ENCODE peak calls at places on chromosomes 1 and 21, in four cellular contexts. L, J, G and S are unnamed samples.

GRCh38 chr21:41059871-41060270 is 108.1 kb upstream of the BACE2 start:
- DNase-seq in L (no peak), J (no peak), G (no peak), S (no peak)

GRCh38 chr1:87450615-87451209 is 122.0 kb downstream of the LMO4 start:
- DNase-seq in L (no peak), J (peak; percentile 15), G (no peak), S (no peak)

GRCh38 chr1:230977781-230978490 is 725 bp downstream of the TTC13 start:
- DNase-seq in L (no peak), J (peak; percentile 15), G (peak; percentile 27), S (no peak)

GRCh38 chr21:14918542-14918941 is 146.3 kb downstream of the NRIP1 start:
- DNase-seq in L (no peak), J (no peak), G (peak; percentile 22), S (no peak)

GRCh38 chr1:58628987-58629598 is 52.0 kb upstream of the TACSTD2 start:
- DNase-seq in L (no peak), J (no peak), G (no peak), S (no peak)

GRCh38 chr1:206419250-206419649 is 51.0 kb upstream of the IKBKE start:
- DNase-seq in L (no peak), J (no peak), G (peak; percentile 36), S (no peak)

GRCh38 chr1:221149676-221150075 is 270.4 kb downstream of the HLX start:
- DNase-seq in L (no peak), J (no peak), G (no peak), S (no peak)

GRCh38 chr1:90763930-90764329 is 46.8 kb upstream of the BARHL2 start:
- DNase-seq in L (no peak), J (no peak), G (no peak), S (no peak)

GRCh38 chr1:224193319-224193966 is 10.4 kb downstream of the DEGS1 start:
- DNase-seq in L (no peak), J (no peak), G (no peak), S (no peak)

GRCh38 chr21:42530167-42530518 is 16.5 kb downstream of the SLC37A1 start:
- DNase-seq in L (no peak), J (no peak), G (no peak), S (no peak)

GRCh38 chr1:77416692-77417450 is 135.1 kb downstream of the AK5 start:
- DNase-seq in L (no peak), J (no peak), G (peak; percentile 58), S (no peak)

GRCh38 chr21:32240708-32241433 is 38.0 kb downstream of the MIS18A start:
- DNase-seq in L (no peak), J (no peak), G (peak; percentile 20), S (no peak)

GRCh38 chr1:37128091-37128490 is 93.8 kb upstream of the GRIK3 start:
- DNase-seq in L (no peak), J (no peak), G (no peak), S (no peak)

GRCh38 chr21:46159390-46159789 is 4.0 kb upstream of the FTCD start:
- DNase-seq in L (no peak), J (no peak), G (no peak), S (no peak)

DNA sequence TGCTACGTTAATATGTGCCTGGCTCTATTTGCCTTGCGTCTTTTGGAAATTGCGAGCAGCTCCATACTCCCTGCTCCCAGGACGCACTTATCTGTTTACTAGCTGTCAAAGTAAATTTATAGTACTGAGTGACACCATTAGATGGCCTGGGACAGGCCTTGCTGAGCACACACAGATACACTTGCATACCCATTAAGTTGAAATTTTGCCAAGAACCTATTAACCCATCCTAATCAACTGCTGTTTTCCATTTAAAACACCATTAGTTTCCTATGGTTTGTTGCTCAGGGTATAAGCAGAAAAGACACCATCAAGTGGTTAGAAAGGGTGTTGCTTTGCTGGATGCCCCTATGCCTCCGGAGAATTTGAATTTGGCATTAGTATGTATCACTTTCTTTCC is 187.3 kb downstream of the SLC44A5 start:
- DNase-seq in L (no peak), J (no peak), G (no peak), S (no peak)
- TF ChIP-seq CTCF in L (peak; percentile 18), J (no peak), G (no peak), S (no peak)

GRCh38 chr1:244893836-244894235 is 29.5 kb upstream of the HNRNPU start:
- DNase-seq in L (no peak), J (no peak), G (no peak), S (no peak)

GRCh38 chr1:244901400-244901799 is 37.1 kb upstream of the HNRNPU start:
- DNase-seq in L (no peak), J (no peak), G (no peak), S (no peak)

GRCh38 chr1:244897476-244898254 is 33.3 kb upstream of the HNRNPU start:
- DNase-seq in L (no peak), J (no peak), G (no peak), S (no peak)

DNA sequence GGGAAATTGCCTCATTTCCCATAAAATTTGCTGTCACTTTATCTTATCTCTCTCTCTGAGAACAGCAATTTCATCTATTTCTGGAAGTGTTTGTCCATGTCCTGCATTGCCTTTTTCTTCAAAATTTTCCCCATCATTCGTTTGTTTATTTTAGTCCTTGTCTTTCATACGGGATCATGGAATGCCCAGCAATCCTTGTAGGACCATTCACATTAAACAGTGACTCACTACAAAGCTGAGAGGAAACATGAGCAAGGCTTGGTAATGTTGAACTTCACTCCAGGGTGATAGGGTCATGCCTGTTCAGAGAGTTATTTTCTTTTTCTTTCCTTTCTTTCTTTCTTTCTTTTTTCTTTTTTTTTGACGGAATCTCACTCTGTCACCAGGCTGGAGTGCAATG is 32.2 kb upstream of the HNRNPU start:
- DNase-seq in L (no peak), J (no peak), G (peak; percentile 50), S (no peak)
- TF ChIP-seq CTCF in L (no peak), J (no peak), G (no peak), S (no peak)

GRCh38 chr21:44797775-44798174 is 3.8 kb downstream of the UBE2G2 start:
- DNase-seq in L (no peak), J (no peak), G (no peak), S (no peak)

GRCh38 chr21:44802396-44803153 is 955 bp upstream of the UBE2G2 start:
- DNase-seq in L (no peak), J (no peak), G (peak; percentile 13), S (no peak)

GRCh38 chr21:44800971-44801467 is 601 bp downstream of the UBE2G2 start:
- DNase-seq in L (no peak), J (no peak), G (peak; percentile 49), S (no peak)

GRCh38 chr21:44801468-44802395 is at the start of gene UBE2G2:
- DNase-seq in L (peak; percentile 26), J (peak; percentile 85), G (peak; percentile 77), S (peak; percentile 92)

GRCh38 chr21:44800103-44800502 is 1.5 kb downstream of the UBE2G2 start:
- DNase-seq in L (no peak), J (no peak), G (peak; percentile 72), S (no peak)
- TF ChIP-seq CTCF in L (peak; percentile 23), J (no peak), G (peak; percentile 41), S (peak; percentile 56)

DNA sequence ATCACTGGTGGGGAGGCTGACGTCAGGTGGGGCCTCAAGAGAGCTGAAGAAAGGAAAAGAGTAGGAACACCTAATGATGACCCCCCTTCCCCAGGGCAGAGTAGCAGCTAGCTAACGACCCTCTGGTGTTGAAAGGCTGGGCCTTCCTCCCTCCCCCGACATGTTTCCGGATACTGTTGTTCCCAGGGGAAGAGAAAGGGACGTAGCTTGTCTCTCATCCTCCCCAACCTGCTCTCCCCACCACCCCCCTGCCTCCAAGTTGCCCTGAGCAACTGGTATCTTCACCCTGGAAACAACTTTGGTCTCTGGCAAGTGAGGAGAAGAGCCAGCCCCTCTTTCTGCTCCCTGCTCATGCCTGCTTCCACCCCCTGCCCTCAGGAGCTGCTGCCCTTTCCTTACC is 2.4 kb downstream of the SEMA6C start:
- DNase-seq in L (no peak), J (no peak), G (no peak), S (no peak)
- TF ChIP-seq CTCF in L (no peak), J (no peak), G (no peak), S (no peak)

GRCh38 chr1:234616644-234617043 is 6.7 kb upstream of the IRF2BP2 start:
- DNase-seq in L (no peak), J (no peak), G (peak; percentile 52), S (no peak)

GRCh38 chr1:234618726-234619049 is 8.7 kb upstream of the IRF2BP2 start:
- DNase-seq in L (no peak), J (no peak), G (no peak), S (no peak)

GRCh38 chr1:234619071-234619480 is 9.1 kb upstream of the IRF2BP2 start:
- DNase-seq in L (no peak), J (no peak), G (peak; percentile 53), S (no peak)

GRCh38 chr1:234617986-234618725 is 8.2 kb upstream of the IRF2BP2 start:
- DNase-seq in L (no peak), J (no peak), G (peak; percentile 63), S (no peak)

DNA sequence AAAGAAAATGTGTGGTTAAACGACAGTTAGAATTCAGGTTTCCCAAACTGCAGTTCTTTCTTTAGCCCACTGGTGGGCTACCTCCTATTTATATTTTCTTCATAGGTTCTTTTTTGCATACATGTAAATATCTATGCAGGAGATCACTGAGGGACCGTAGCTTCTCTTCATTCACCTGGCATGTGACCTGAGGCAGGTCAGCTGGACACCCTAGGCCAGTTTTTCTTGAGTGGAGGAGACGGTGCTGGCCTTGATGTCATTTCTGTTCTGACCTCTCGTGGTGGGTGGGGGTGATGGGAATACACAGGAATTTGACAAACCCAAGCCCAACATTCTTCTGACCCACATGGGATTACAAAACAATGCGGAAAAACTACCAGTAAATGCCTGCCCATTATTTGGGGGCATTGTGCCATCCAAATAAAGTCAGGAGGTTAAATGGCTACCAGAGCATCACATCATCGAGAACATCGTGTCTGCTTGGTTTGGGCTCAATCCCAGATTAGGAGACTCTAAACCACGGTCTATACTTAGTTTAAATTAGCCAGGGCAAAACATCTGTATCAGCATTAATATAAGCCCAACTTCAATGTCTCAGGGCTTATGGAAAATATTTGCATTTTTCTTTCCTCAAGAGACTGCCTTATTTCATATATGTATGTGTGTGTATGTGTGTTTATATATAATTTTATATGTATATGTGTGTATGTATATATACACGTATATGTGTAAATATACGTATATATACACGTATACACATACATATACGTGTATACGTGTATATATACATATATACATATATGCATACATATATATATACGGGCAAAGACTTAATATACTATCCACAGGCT is 7.4 kb upstream of the IRF2BP2 start:
- DNase-seq in L (no peak), J (no peak), G (peak; percentile 85), S (no peak)
- TF ChIP-seq CTCF in L (no peak), J (peak; percentile 3), G (peak; percentile 25), S (peak; percentile 7)

DNA sequence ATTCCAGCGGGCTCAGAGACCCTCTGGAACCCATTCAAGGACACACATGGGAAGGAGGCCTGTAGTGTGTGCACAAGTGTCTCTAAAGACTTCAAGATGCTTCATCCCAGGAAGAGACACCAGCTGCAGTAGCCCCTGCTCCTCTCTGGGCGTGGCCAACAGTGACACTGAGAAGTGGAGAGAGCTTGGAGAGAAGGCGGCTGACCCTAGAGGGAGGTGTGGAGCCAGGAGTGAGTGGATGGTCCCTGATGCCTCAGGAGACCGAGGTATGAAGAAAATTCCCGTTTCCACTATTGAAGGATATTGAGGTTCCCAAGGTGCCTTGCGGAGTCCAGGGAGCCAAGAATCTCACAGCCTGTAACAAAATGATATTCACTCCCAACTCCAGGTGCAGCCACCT is 14.9 kb upstream of the TNNI1 start:
- DNase-seq in L (no peak), J (no peak), G (no peak), S (no peak)
- TF ChIP-seq CTCF in L (peak; percentile 19), J (no peak), G (no peak), S (no peak)